ENCODE peak calls at places on chromosomes 6 and 20, in ten cellular contexts. One of them, this sample, is unnamed.

GRCh38 chr20:44768256-44768655 is 22.6 kb downstream of the KCNK15 start:
- DNase-seq in A549: no peak
- DNase-seq in HCT116: no peak
- DNase-seq in H54: no peak
- DNase-seq in upper lobe of left lung: no peak
- DNase-seq in endothelial cell of umbilical vein: no peak
- DNase-seq in IMR-90: no peak
- DNase-seq in adrenal gland: no peak
- DNase-seq in gastrocnemius medialis: no peak
- DNase-seq in GM12892: no peak
- DNase-seq in this sample: no peak

GRCh38 chr6:65623569-65623968 is 83.5 kb downstream of the EYS start:
- DNase-seq in A549: no peak
- DNase-seq in HCT116: no peak
- DNase-seq in H54: no peak
- DNase-seq in upper lobe of left lung: no peak
- DNase-seq in endothelial cell of umbilical vein: no peak
- DNase-seq in IMR-90: no peak
- DNase-seq in adrenal gland: no peak
- DNase-seq in gastrocnemius medialis: no peak
- DNase-seq in GM12892: no peak
- DNase-seq in this sample: no peak

GRCh38 chr6:144999127-144999526 is 714.0 kb downstream of the UTRN start:
- DNase-seq in A549: no peak
- DNase-seq in HCT116: no peak
- DNase-seq in H54: no peak
- DNase-seq in upper lobe of left lung: no peak
- DNase-seq in endothelial cell of umbilical vein: no peak
- DNase-seq in IMR-90: peak
- DNase-seq in adrenal gland: no peak
- DNase-seq in gastrocnemius medialis: no peak
- DNase-seq in GM12892: no peak
- DNase-seq in this sample: no peak

GRCh38 chr20:64152906-64153305 is 11.3 kb upstream of the MYT1 start:
- DNase-seq in A549: no peak
- DNase-seq in HCT116: no peak
- DNase-seq in H54: no peak
- DNase-seq in upper lobe of left lung: no peak
- DNase-seq in endothelial cell of umbilical vein: no peak
- DNase-seq in IMR-90: no peak
- DNase-seq in adrenal gland: no peak
- DNase-seq in gastrocnemius medialis: no peak
- DNase-seq in GM12892: no peak
- DNase-seq in this sample: no peak

GRCh38 chr6:7907159-7907558 is 3.4 kb downstream of the TXNDC5 start:
- DNase-seq in A549: no peak
- DNase-seq in HCT116: no peak
- DNase-seq in H54: no peak
- DNase-seq in upper lobe of left lung: no peak
- DNase-seq in endothelial cell of umbilical vein: no peak
- DNase-seq in IMR-90: no peak
- DNase-seq in adrenal gland: no peak
- DNase-seq in gastrocnemius medialis: no peak
- DNase-seq in GM12892: no peak
- DNase-seq in this sample: no peak

GRCh38 chr20:17541596-17541995 is 10.4 kb upstream of the BFSP1 start:
- DNase-seq in A549: no peak
- DNase-seq in HCT116: no peak
- DNase-seq in H54: no peak
- DNase-seq in upper lobe of left lung: no peak
- DNase-seq in endothelial cell of umbilical vein: no peak
- DNase-seq in IMR-90: no peak
- DNase-seq in adrenal gland: no peak
- DNase-seq in gastrocnemius medialis: no peak
- DNase-seq in GM12892: no peak
- DNase-seq in this sample: no peak

GRCh38 chr6:24971067-24971466 is 35.3 kb upstream of the RIPOR2 start:
- DNase-seq in A549: no peak
- DNase-seq in HCT116: no peak
- DNase-seq in H54: no peak
- DNase-seq in upper lobe of left lung: no peak
- DNase-seq in endothelial cell of umbilical vein: no peak
- DNase-seq in IMR-90: no peak
- DNase-seq in adrenal gland: no peak
- DNase-seq in gastrocnemius medialis: no peak
- DNase-seq in GM12892: no peak
- DNase-seq in this sample: no peak

GRCh38 chr6:166757226-166758135 is 130.4 kb upstream of the RPS6KA2 start:
- DNase-seq in A549: no peak
- DNase-seq in HCT116: no peak
- DNase-seq in H54: no peak
- DNase-seq in upper lobe of left lung: no peak
- DNase-seq in endothelial cell of umbilical vein: no peak
- DNase-seq in IMR-90: peak
- DNase-seq in adrenal gland: no peak
- DNase-seq in gastrocnemius medialis: no peak
- DNase-seq in GM12892: no peak
- DNase-seq in this sample: no peak

GRCh38 chr6:77466055-77467028 is 3.1 kb upstream of the HTR1B start:
- DNase-seq in A549: peak
- DNase-seq in HCT116: no peak
- DNase-seq in H54: peak
- DNase-seq in upper lobe of left lung: peak
- DNase-seq in endothelial cell of umbilical vein: peak
- DNase-seq in IMR-90: peak
- DNase-seq in adrenal gland: peak
- DNase-seq in gastrocnemius medialis: no peak
- DNase-seq in GM12892: no peak
- DNase-seq in this sample: peak

GRCh38 chr6:77462359-77463307 is 658 bp downstream of the HTR1B start:
- DNase-seq in A549: no peak
- DNase-seq in HCT116: no peak
- DNase-seq in H54: no peak
- DNase-seq in upper lobe of left lung: no peak
- DNase-seq in endothelial cell of umbilical vein: peak
- DNase-seq in IMR-90: no peak
- DNase-seq in adrenal gland: peak
- DNase-seq in gastrocnemius medialis: no peak
- DNase-seq in GM12892: no peak
- DNase-seq in this sample: no peak

GRCh38 chr6:77461796-77462195 is 1.5 kb downstream of the HTR1B start:
- DNase-seq in A549: no peak
- DNase-seq in HCT116: no peak
- DNase-seq in H54: no peak
- DNase-seq in upper lobe of left lung: no peak
- DNase-seq in endothelial cell of umbilical vein: peak
- DNase-seq in IMR-90: no peak
- DNase-seq in adrenal gland: no peak
- DNase-seq in gastrocnemius medialis: no peak
- DNase-seq in GM12892: no peak
- DNase-seq in this sample: no peak

GRCh38 chr6:77463881-77464867 is 883 bp upstream of the HTR1B start:
- DNase-seq in A549: no peak
- DNase-seq in HCT116: no peak
- DNase-seq in H54: no peak
- DNase-seq in upper lobe of left lung: no peak
- DNase-seq in endothelial cell of umbilical vein: peak
- DNase-seq in IMR-90: no peak
- DNase-seq in adrenal gland: peak
- DNase-seq in gastrocnemius medialis: no peak
- DNase-seq in GM12892: no peak
- DNase-seq in this sample: no peak

DNA sequence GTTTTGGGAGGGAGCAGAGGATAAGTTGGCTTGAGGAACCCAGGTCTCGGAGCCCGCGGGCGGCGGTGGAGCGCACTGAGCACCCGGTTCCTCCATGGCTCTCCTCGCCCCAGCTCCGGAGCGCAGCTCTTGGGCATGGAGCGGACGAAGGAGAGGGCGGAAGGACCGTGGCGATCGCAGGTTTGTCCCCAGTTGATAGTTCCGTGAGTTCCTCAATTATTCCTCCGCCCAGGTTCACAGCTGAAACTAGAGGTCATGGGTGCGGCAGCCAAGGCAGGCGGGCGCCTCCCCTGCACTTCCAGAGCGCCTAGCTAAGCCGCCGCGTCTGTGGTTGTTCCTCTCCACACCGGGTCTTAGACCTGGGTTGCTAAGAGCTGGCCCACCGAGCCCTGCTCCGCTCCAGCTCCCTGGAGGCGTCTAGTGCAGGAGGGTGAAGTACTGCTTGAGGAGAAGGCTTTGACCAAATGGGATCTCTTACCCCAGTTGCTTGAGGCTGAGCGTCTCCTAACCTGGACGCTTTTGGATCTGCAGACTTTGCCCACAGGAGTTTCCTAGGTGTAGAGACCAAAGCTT is at the start of gene HTR1B:
- DNase-seq in A549: no peak
- DNase-seq in HCT116: no peak
- DNase-seq in H54: no peak
- DNase-seq in upper lobe of left lung: no peak
- DNase-seq in endothelial cell of umbilical vein: peak
- DNase-seq in IMR-90: peak
- DNase-seq in adrenal gland: peak
- DNase-seq in gastrocnemius medialis: no peak
- DNase-seq in GM12892: no peak
- DNase-seq in this sample: no peak
- TF ChIP-seq POLR2A in A549: no peak
- TF ChIP-seq POLR2A in HCT116: no peak
- TF ChIP-seq POLR2A in H54: no peak
- TF ChIP-seq POLR2A in upper lobe of left lung: no peak
- TF ChIP-seq POLR2A in endothelial cell of umbilical vein: peak
- TF ChIP-seq POLR2A in IMR-90: no peak
- TF ChIP-seq POLR2A in adrenal gland: no peak
- TF ChIP-seq POLR2A in gastrocnemius medialis: no peak
- TF ChIP-seq POLR2A in GM12892: no peak
- TF ChIP-seq POLR2A in this sample: no peak

GRCh38 chr6:44254201-44254956 is 2.9 kb downstream of the SLC35B2 start:
- DNase-seq in A549: no peak
- DNase-seq in HCT116: no peak
- DNase-seq in H54: no peak
- DNase-seq in upper lobe of left lung: no peak
- DNase-seq in endothelial cell of umbilical vein: no peak
- DNase-seq in IMR-90: no peak
- DNase-seq in adrenal gland: no peak
- DNase-seq in gastrocnemius medialis: no peak
- DNase-seq in GM12892: no peak
- DNase-seq in this sample: no peak

GRCh38 chr6:44254957-44255808 is 2.1 kb downstream of the SLC35B2 start:
- DNase-seq in A549: peak
- DNase-seq in HCT116: no peak
- DNase-seq in H54: no peak
- DNase-seq in upper lobe of left lung: no peak
- DNase-seq in endothelial cell of umbilical vein: no peak
- DNase-seq in IMR-90: no peak
- DNase-seq in adrenal gland: no peak
- DNase-seq in gastrocnemius medialis: no peak
- DNase-seq in GM12892: no peak
- DNase-seq in this sample: no peak

GRCh38 chr6:44251576-44252524 is 4.9 kb downstream of the HSP90AB1 start:
- DNase-seq in A549: no peak
- DNase-seq in HCT116: no peak
- DNase-seq in H54: no peak
- DNase-seq in upper lobe of left lung: no peak
- DNase-seq in endothelial cell of umbilical vein: no peak
- DNase-seq in IMR-90: no peak
- DNase-seq in adrenal gland: no peak
- DNase-seq in gastrocnemius medialis: no peak
- DNase-seq in GM12892: no peak
- DNase-seq in this sample: no peak

GRCh38 chr6:44255848-44256247 is 1.5 kb downstream of the SLC35B2 start:
- DNase-seq in A549: peak
- DNase-seq in HCT116: no peak
- DNase-seq in H54: no peak
- DNase-seq in upper lobe of left lung: no peak
- DNase-seq in endothelial cell of umbilical vein: no peak
- DNase-seq in IMR-90: no peak
- DNase-seq in adrenal gland: no peak
- DNase-seq in gastrocnemius medialis: no peak
- DNase-seq in GM12892: no peak
- DNase-seq in this sample: no peak

DNA sequence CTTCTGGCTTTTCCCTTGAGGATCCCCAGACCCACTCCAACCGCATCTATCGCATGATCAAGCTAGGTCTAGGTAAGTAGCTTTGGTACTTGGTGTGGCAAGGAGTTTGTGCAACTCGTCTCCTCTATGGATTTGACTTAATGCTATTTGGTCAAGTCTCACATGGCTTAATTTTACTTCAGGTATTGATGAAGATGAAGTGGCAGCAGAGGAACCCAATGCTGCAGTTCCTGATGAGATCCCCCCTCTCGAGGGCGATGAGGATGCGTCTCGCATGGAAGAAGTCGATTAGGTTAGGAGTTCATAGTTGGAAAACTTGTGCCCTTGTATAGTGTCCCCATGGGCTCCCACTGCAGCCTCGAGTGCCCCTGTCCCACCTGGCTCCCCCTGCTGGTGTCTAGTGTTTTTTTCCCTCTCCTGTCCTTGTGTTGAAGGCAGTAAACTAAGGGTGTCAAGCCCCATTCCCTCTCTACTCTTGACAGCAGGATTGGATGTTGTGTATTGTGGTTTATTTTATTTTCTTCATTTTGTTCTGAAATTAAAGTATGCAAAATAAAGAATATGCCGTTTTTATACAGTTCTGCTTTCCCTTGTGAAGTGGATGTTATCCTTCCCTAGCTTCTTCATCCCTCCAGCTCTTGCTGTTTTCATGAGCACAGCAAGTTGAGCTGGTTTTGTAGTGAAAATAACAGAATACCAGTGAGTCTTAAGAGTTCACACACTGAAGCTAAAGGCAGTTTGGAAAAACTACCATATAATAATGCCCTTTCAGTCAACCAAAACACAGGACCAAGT is 3.8 kb downstream of the SLC35B2 start:
- DNase-seq in A549: no peak
- DNase-seq in HCT116: no peak
- DNase-seq in H54: no peak
- DNase-seq in upper lobe of left lung: no peak
- DNase-seq in endothelial cell of umbilical vein: peak
- DNase-seq in IMR-90: no peak
- DNase-seq in adrenal gland: no peak
- DNase-seq in gastrocnemius medialis: no peak
- DNase-seq in GM12892: no peak
- DNase-seq in this sample: no peak
- TF ChIP-seq POLR2A in A549: no peak
- TF ChIP-seq POLR2A in HCT116: no peak
- TF ChIP-seq POLR2A in H54: no peak
- TF ChIP-seq POLR2A in upper lobe of left lung: no peak
- TF ChIP-seq POLR2A in endothelial cell of umbilical vein: peak
- TF ChIP-seq POLR2A in IMR-90: no peak
- TF ChIP-seq POLR2A in adrenal gland: no peak
- TF ChIP-seq POLR2A in gastrocnemius medialis: no peak
- TF ChIP-seq POLR2A in GM12892: no peak
- TF ChIP-seq POLR2A in this sample: no peak

GRCh38 chr6:31462964-31463940 is 34.7 kb upstream of the MICB start:
- DNase-seq in A549: peak
- DNase-seq in HCT116: peak
- DNase-seq in H54: peak
- DNase-seq in upper lobe of left lung: peak
- DNase-seq in endothelial cell of umbilical vein: peak
- DNase-seq in IMR-90: peak
- DNase-seq in adrenal gland: peak
- DNase-seq in gastrocnemius medialis: peak
- DNase-seq in GM12892: peak
- DNase-seq in this sample: peak
- TF ChIP-seq POLR2A in A549: no peak
- TF ChIP-seq POLR2A in HCT116: peak
- TF ChIP-seq POLR2A in H54: no peak
- TF ChIP-seq POLR2A in upper lobe of left lung: peak
- TF ChIP-seq POLR2A in endothelial cell of umbilical vein: no peak
- TF ChIP-seq POLR2A in IMR-90: no peak
- TF ChIP-seq POLR2A in adrenal gland: peak
- TF ChIP-seq POLR2A in gastrocnemius medialis: peak
- TF ChIP-seq POLR2A in GM12892: peak
- TF ChIP-seq POLR2A in this sample: peak

GRCh38 chr6:158131926-158132325 is 36.1 kb downstream of the SERAC1 start:
- DNase-seq in A549: peak
- DNase-seq in HCT116: no peak
- DNase-seq in H54: no peak
- DNase-seq in upper lobe of left lung: no peak
- DNase-seq in endothelial cell of umbilical vein: peak
- DNase-seq in IMR-90: peak
- DNase-seq in adrenal gland: no peak
- DNase-seq in gastrocnemius medialis: no peak
- DNase-seq in GM12892: peak
- DNase-seq in this sample: no peak
- TF ChIP-seq POLR2A in A549: no peak
- TF ChIP-seq POLR2A in HCT116: no peak
- TF ChIP-seq POLR2A in H54: no peak
- TF ChIP-seq POLR2A in upper lobe of left lung: no peak
- TF ChIP-seq POLR2A in endothelial cell of umbilical vein: no peak
- TF ChIP-seq POLR2A in IMR-90: no peak
- TF ChIP-seq POLR2A in adrenal gland: no peak
- TF ChIP-seq POLR2A in gastrocnemius medialis: no peak
- TF ChIP-seq POLR2A in GM12892: no peak
- TF ChIP-seq POLR2A in this sample: no peak